ENCODE peak calls at places on chromosomes 11 and 22, in ten cellular contexts. Q, I, C, P, A, H, R, T, U and D are unnamed samples.

GRCh38 chr11:119856681-119857485 is 127.9 kb upstream of the NECTIN1 start:
- DNase-seq in Q (no peak), H (no peak), A (no peak), C (no peak), U (no peak), I (no peak), P (no peak), R (no peak), T (no peak), D (no peak)

GRCh38 chr22:21646608-21647590 is 4.8 kb downstream of the SDF2L1 start:
- DNase-seq in H (peak; percentile 64), A (no peak), U (peak; percentile 58), I (peak; percentile 73), C (peak; percentile 84), R (peak; percentile 73), T (peak; percentile 74), Q (no peak), P (peak; percentile 74), D (peak; percentile 94)

GRCh38 chr22:39306456-39307361 is 12.7 kb downstream of the RPL3 start:
- DNase-seq in T (no peak), A (no peak), R (no peak), H (peak; percentile 66), P (peak; percentile 5), U (peak; percentile 28), I (peak; percentile 0), Q (no peak), C (peak; percentile 47), D (peak; percentile 83)

GRCh38 chr11:7889985-7890384 is 41.1 kb downstream of the OR10A6 start:
- DNase-seq in H (no peak), A (no peak), R (no peak), U (no peak), Q (no peak), C (no peak), I (no peak), T (no peak), P (no peak), D (no peak)

GRCh38 chr11:122917311-122917710 is 34.8 kb downstream of the JHY start:
- DNase-seq in A (peak; percentile 40), R (no peak), U (no peak), I (no peak), H (no peak), T (peak; percentile 32), Q (peak; percentile 13), C (peak; percentile 50), P (no peak), D (no peak)

GRCh38 chr11:86395061-86395551 is 20.4 kb downstream of the CCDC81 start:
- DNase-seq in Q (no peak), H (peak; percentile 44), I (no peak), U (no peak), R (no peak), A (no peak), P (no peak), C (peak; percentile 29), T (peak; percentile 34), D (peak; percentile 46)

GRCh38 chr11:76652989-76653673 is 17.4 kb downstream of the LRRC32 start:
- DNase-seq in I (no peak), H (no peak), U (no peak), T (no peak), A (no peak), Q (no peak), C (no peak), P (no peak), R (no peak), D (no peak)

GRCh38 chr22:41263704-41264103 is 22.3 kb downstream of the RANGAP1 start:
- DNase-seq in I (no peak), P (no peak), H (no peak), Q (no peak), R (peak; percentile 27), C (no peak), A (no peak), U (no peak), T (peak; percentile 28), D (no peak)

GRCh38 chr11:77558380-77558779 is 31.4 kb upstream of the AQP11 start:
- DNase-seq in P (no peak), T (no peak), Q (no peak), A (no peak), C (no peak), U (no peak), H (no peak), I (no peak), R (no peak), D (no peak)

GRCh38 chr11:128492461-128492860 is 94.9 kb downstream of the ETS1 start:
- DNase-seq in U (no peak), C (peak; percentile 73), Q (no peak), H (no peak), A (peak; percentile 39), I (no peak), R (no peak), T (peak; percentile 67), P (no peak), D (no peak)

GRCh38 chr11:110086892-110087309 is 6.3 kb upstream of the ZC3H12C start:
- DNase-seq in C (peak; percentile 90), Q (no peak), A (peak; percentile 50), T (peak; percentile 90), U (no peak), R (no peak), H (no peak), P (no peak), I (no peak), D (no peak)

GRCh38 chr11:125429174-125429707 is 66.8 kb downstream of the FEZ1 start:
- DNase-seq in H (peak; percentile 82), A (peak; percentile 45), Q (no peak), P (peak; percentile 55), T (peak; percentile 55), U (peak; percentile 14), I (peak; percentile 44), C (peak; percentile 64), R (peak; percentile 69), D (peak; percentile 94)

GRCh38 chr11:94295534-94295933 is 8.8 kb upstream of the IZUMO1R start:
- DNase-seq in A (no peak), C (no peak), I (no peak), U (no peak), P (no peak), H (no peak), Q (no peak), R (no peak), T (no peak), D (no peak)

GRCh38 chr11:36214484-36214883 is 74.7 kb downstream of the COMMD9 start:
- DNase-seq in I (no peak), Q (no peak), P (no peak), R (no peak), T (no peak), H (no peak), C (peak; percentile 6), A (peak; percentile 78), U (no peak), D (no peak)

GRCh38 chr22:29476116-29476515 is 3.9 kb upstream of the NEFH start:
- DNase-seq in H (peak; percentile 39), P (no peak), R (no peak), U (no peak), I (no peak), C (peak; percentile 17), A (no peak), T (no peak), Q (no peak), D (peak; percentile 28)

GRCh38 chr11:75508051-75508561 is 17.6 kb downstream of the GDPD5 start:
- DNase-seq in A (no peak), R (no peak), I (no peak), T (no peak), C (no peak), H (no peak), P (no peak), Q (no peak), U (no peak), D (no peak)

GRCh38 chr11:38594881-38595280 is 1996.8 kb upstream of the RAG2 start:
- DNase-seq in A (no peak), R (no peak), I (no peak), U (no peak), P (no peak), Q (no peak), C (no peak), H (no peak), T (no peak), D (no peak)

GRCh38 chr11:128022007-128022368 is 565.4 kb downstream of the ETS1 start:
- DNase-seq in H (no peak), I (no peak), T (peak; percentile 81), A (no peak), R (no peak), C (peak; percentile 81), Q (no peak), P (no peak), U (no peak), D (no peak)

GRCh38 chr11:112877561-112877960 is 83.7 kb upstream of the NCAM1 start:
- DNase-seq in Q (no peak), C (no peak), R (no peak), H (peak; percentile 60), U (no peak), T (no peak), I (no peak), A (no peak), P (no peak), D (peak; percentile 42)

GRCh38 chr11:56950510-56950909 is 38.2 kb upstream of the OR5AK2 start:
- DNase-seq in T (no peak), C (no peak), A (no peak), H (no peak), I (no peak), P (no peak), U (no peak), R (no peak), Q (no peak), D (peak; percentile 5)

GRCh38 chr11:119739975-119740374 is 11.0 kb upstream of the NECTIN1 start:
- DNase-seq in R (no peak), C (no peak), Q (no peak), T (no peak), A (no peak), I (no peak), H (no peak), U (no peak), P (peak; percentile 4), D (no peak)

GRCh38 chr11:29320196-29320595 is 696.6 kb downstream of the KCNA4 start:
- DNase-seq in T (no peak), Q (no peak), U (no peak), A (no peak), H (no peak), P (no peak), I (no peak), C (no peak), R (no peak), D (no peak)

GRCh38 chr22:46365166-46365624 is 29.7 kb downstream of the TRMU start:
- DNase-seq in H (no peak), U (no peak), R (no peak), A (no peak), P (no peak), Q (no peak), I (no peak), C (no peak), T (no peak), D (no peak)

GRCh38 chr11:102495161-102496042 is 35.1 kb downstream of the MMP7 start:
- DNase-seq in C (peak; percentile 86), T (peak; percentile 88), Q (peak; percentile 80), I (peak; percentile 76), P (peak; percentile 74), R (peak; percentile 37), A (peak; percentile 66), U (peak; percentile 6), H (peak; percentile 64), D (peak; percentile 90)

GRCh38 chr11:2096919-2097301 is 42.3 kb downstream of the IGF2 start:
- DNase-seq in Q (no peak), P (no peak), T (no peak), H (no peak), U (no peak), R (no peak), I (no peak), C (peak; percentile 40), A (no peak), D (peak; percentile 21)

GRCh38 chr22:21700822-21701221 is 34.8 kb downstream of the YPEL1 start:
- DNase-seq in A (no peak), T (no peak), U (no peak), H (no peak), P (no peak), C (no peak), R (no peak), Q (no peak), I (no peak), D (no peak)

GRCh38 chr11:62611705-62612365 is 740 bp downstream of the EML3 start:
- DNase-seq in R (peak; percentile 56), C (peak; percentile 72), P (no peak), U (no peak), Q (no peak), I (no peak), T (peak; percentile 60), A (no peak), H (peak; percentile 36), D (peak; percentile 52)

GRCh38 chr22:28570697-28571373 is 108.8 kb downstream of the TTC28 start:
- DNase-seq in R (no peak), U (no peak), C (no peak), H (no peak), I (no peak), P (no peak), A (no peak), T (no peak), Q (no peak), D (no peak)